ENCODE peak calls at places on chromosomes 5 and 9, in seven cellular contexts. One of them, this sample, is unnamed.

GRCh38 chr5:66517361-66517760 is 78.8 kb upstream of the MAST4 start:
- DNase-seq in GM13977: no peak
- DNase-seq in heart left ventricle: no peak
- DNase-seq in activated CD8-positive, alpha-beta T cell treated with anti-CD3 and anti-CD28 coated beads for 36 hours: no peak
- DNase-seq in GM13976: no peak
- DNase-seq in HFFc6: no peak
- DNase-seq in mammary epithelial cell: no peak
- DNase-seq in this sample: no peak

GRCh38 chr5:62093981-62094380 is 212.0 kb upstream of the KIF2A start:
- DNase-seq in activated CD8-positive, alpha-beta T cell treated with anti-CD3 and anti-CD28 coated beads for 36 hours: no peak
- DNase-seq in mammary epithelial cell: no peak
- DNase-seq in GM13976: no peak
- DNase-seq in GM13977: no peak
- DNase-seq in heart left ventricle: no peak
- DNase-seq in HFFc6: peak
- DNase-seq in this sample: no peak

GRCh38 chr5:107558951-107559350 is 111.8 kb downstream of the EFNA5 start:
- DNase-seq in HFFc6: no peak
- DNase-seq in mammary epithelial cell: no peak
- DNase-seq in activated CD8-positive, alpha-beta T cell treated with anti-CD3 and anti-CD28 coated beads for 36 hours: no peak
- DNase-seq in GM13977: no peak
- DNase-seq in GM13976: no peak
- DNase-seq in heart left ventricle: no peak
- DNase-seq in this sample: no peak

GRCh38 chr9:108783318-108784127 is 72.3 kb downstream of the ACTL7B start:
- DNase-seq in GM13976: no peak
- DNase-seq in HFFc6: no peak
- DNase-seq in GM13977: no peak
- DNase-seq in mammary epithelial cell: no peak
- DNase-seq in activated CD8-positive, alpha-beta T cell treated with anti-CD3 and anti-CD28 coated beads for 36 hours: no peak
- DNase-seq in heart left ventricle: no peak
- DNase-seq in this sample: no peak

GRCh38 chr5:53099546-53099945 is 10.0 kb downstream of the MOCS2 start:
- DNase-seq in activated CD8-positive, alpha-beta T cell treated with anti-CD3 and anti-CD28 coated beads for 36 hours: no peak
- DNase-seq in mammary epithelial cell: no peak
- DNase-seq in GM13976: no peak
- DNase-seq in GM13977: no peak
- DNase-seq in HFFc6: no peak
- DNase-seq in heart left ventricle: no peak
- DNase-seq in this sample: no peak

GRCh38 chr9:5263568-5264218 is 32.5 kb downstream of the INSL4 start:
- DNase-seq in heart left ventricle: no peak
- DNase-seq in HFFc6: peak
- DNase-seq in activated CD8-positive, alpha-beta T cell treated with anti-CD3 and anti-CD28 coated beads for 36 hours: no peak
- DNase-seq in GM13977: no peak
- DNase-seq in GM13976: no peak
- DNase-seq in mammary epithelial cell: peak
- DNase-seq in this sample: no peak

GRCh38 chr5:149664666-149665415 is 65.3 kb upstream of the PPARGC1B start:
- DNase-seq in activated CD8-positive, alpha-beta T cell treated with anti-CD3 and anti-CD28 coated beads for 36 hours: no peak
- DNase-seq in GM13976: no peak
- DNase-seq in heart left ventricle: no peak
- DNase-seq in GM13977: no peak
- DNase-seq in mammary epithelial cell: no peak
- DNase-seq in HFFc6: no peak
- DNase-seq in this sample: no peak

GRCh38 chr5:93150311-93151012 is 430.6 kb downstream of the NR2F1-AS1 start:
- DNase-seq in heart left ventricle: no peak
- DNase-seq in GM13977: no peak
- DNase-seq in GM13976: no peak
- DNase-seq in HFFc6: peak
- DNase-seq in activated CD8-positive, alpha-beta T cell treated with anti-CD3 and anti-CD28 coated beads for 36 hours: no peak
- DNase-seq in mammary epithelial cell: no peak
- DNase-seq in this sample: no peak

GRCh38 chr9:127844821-127845359 is 9.6 kb downstream of the ENG start:
- DNase-seq in mammary epithelial cell: no peak
- DNase-seq in activated CD8-positive, alpha-beta T cell treated with anti-CD3 and anti-CD28 coated beads for 36 hours: no peak
- DNase-seq in HFFc6: no peak
- DNase-seq in heart left ventricle: peak
- DNase-seq in GM13977: no peak
- DNase-seq in GM13976: no peak
- DNase-seq in this sample: no peak

GRCh38 chr9:6408320-6408719 is 4.7 kb upstream of the UHRF2 start:
- DNase-seq in heart left ventricle: no peak
- DNase-seq in mammary epithelial cell: no peak
- DNase-seq in GM13976: no peak
- DNase-seq in HFFc6: no peak
- DNase-seq in activated CD8-positive, alpha-beta T cell treated with anti-CD3 and anti-CD28 coated beads for 36 hours: no peak
- DNase-seq in GM13977: no peak
- DNase-seq in this sample: no peak

GRCh38 chr5:135451581-135452360 is at the start of gene TIFAB:
- DNase-seq in HFFc6: no peak
- DNase-seq in activated CD8-positive, alpha-beta T cell treated with anti-CD3 and anti-CD28 coated beads for 36 hours: no peak
- DNase-seq in heart left ventricle: no peak
- DNase-seq in GM13976: no peak
- DNase-seq in GM13977: no peak
- DNase-seq in mammary epithelial cell: no peak
- DNase-seq in this sample: no peak

GRCh38 chr5:141186897-141187512 is at the start of gene PCDHB9:
- DNase-seq in activated CD8-positive, alpha-beta T cell treated with anti-CD3 and anti-CD28 coated beads for 36 hours: peak
- DNase-seq in GM13976: peak
- DNase-seq in mammary epithelial cell: peak
- DNase-seq in HFFc6: peak
- DNase-seq in GM13977: no peak
- DNase-seq in heart left ventricle: no peak
- DNase-seq in this sample: no peak

GRCh38 chr5:141196363-141196762 is 3.1 kb upstream of the PCDHB11 start:
- DNase-seq in mammary epithelial cell: no peak
- DNase-seq in GM13977: no peak
- DNase-seq in GM13976: no peak
- DNase-seq in activated CD8-positive, alpha-beta T cell treated with anti-CD3 and anti-CD28 coated beads for 36 hours: no peak
- DNase-seq in heart left ventricle: no peak
- DNase-seq in HFFc6: no peak
- DNase-seq in this sample: no peak

GRCh38 chr5:141192110-141192725 is at the start of gene PCDHB10:
- DNase-seq in activated CD8-positive, alpha-beta T cell treated with anti-CD3 and anti-CD28 coated beads for 36 hours: peak
- DNase-seq in HFFc6: peak
- DNase-seq in GM13976: no peak
- DNase-seq in mammary epithelial cell: peak
- DNase-seq in GM13977: peak
- DNase-seq in heart left ventricle: no peak
- DNase-seq in this sample: no peak
- TF ChIP-seq CTCF in activated CD8-positive, alpha-beta T cell treated with anti-CD3 and anti-CD28 coated beads for 36 hours: peak
- TF ChIP-seq CTCF in HFFc6: peak
- TF ChIP-seq CTCF in GM13976: no peak
- TF ChIP-seq CTCF in mammary epithelial cell: peak
- TF ChIP-seq CTCF in GM13977: peak
- TF ChIP-seq CTCF in heart left ventricle: peak
- TF ChIP-seq CTCF in this sample: no peak

DNA sequence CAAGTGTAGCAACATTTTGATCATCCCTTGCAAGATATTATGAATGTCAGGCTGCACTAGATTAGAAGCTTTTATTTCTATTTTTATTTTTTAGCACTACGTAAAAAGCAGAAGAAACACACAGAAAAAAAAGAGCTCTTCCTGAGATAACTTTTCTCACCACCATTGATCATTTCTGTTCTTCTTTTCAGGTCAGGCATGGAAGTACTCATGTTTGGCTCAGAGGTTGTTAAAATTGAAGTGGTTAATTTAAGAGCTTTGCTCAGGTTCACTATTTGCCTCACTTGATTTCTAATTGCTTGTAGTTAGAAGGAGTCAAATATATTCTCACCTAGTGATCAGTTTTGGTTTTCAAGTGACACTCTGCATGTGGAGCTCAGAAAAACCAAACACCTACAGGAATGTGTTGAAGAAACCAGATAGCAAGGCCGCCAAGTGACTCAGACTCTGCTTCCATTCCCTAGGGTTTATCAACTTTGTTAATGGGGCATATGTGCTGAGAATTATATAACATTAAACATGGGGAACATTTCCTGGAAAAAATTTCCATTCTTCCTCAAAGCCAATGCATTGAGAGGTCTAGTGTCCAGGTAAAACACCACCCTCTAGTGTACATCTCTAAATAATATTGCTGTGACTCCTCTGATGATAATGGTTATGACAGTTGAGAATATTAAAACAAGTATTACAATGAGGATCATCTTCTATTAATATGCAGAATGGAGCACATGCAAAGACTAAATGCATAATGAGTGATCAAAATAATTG is 679.7 kb downstream of the CETN3 start:
- DNase-seq in HFFc6: no peak
- DNase-seq in GM13977: no peak
- DNase-seq in activated CD8-positive, alpha-beta T cell treated with anti-CD3 and anti-CD28 coated beads for 36 hours: no peak
- DNase-seq in mammary epithelial cell: peak
- DNase-seq in GM13976: no peak
- DNase-seq in heart left ventricle: no peak
- DNase-seq in this sample: no peak
- TF ChIP-seq CTCF in HFFc6: peak
- TF ChIP-seq CTCF in GM13977: peak
- TF ChIP-seq CTCF in activated CD8-positive, alpha-beta T cell treated with anti-CD3 and anti-CD28 coated beads for 36 hours: no peak
- TF ChIP-seq CTCF in mammary epithelial cell: peak
- TF ChIP-seq CTCF in GM13976: peak
- TF ChIP-seq CTCF in heart left ventricle: peak
- TF ChIP-seq CTCF in this sample: no peak

GRCh38 chr5:196350-196749 is 5.1 kb downstream of the LRRC14B start:
- DNase-seq in heart left ventricle: no peak
- DNase-seq in activated CD8-positive, alpha-beta T cell treated with anti-CD3 and anti-CD28 coated beads for 36 hours: no peak
- DNase-seq in mammary epithelial cell: no peak
- DNase-seq in GM13977: no peak
- DNase-seq in GM13976: no peak
- DNase-seq in HFFc6: no peak
- DNase-seq in this sample: no peak

GRCh38 chr5:194102-194501 is 2.8 kb downstream of the LRRC14B start:
- DNase-seq in HFFc6: no peak
- DNase-seq in GM13977: no peak
- DNase-seq in activated CD8-positive, alpha-beta T cell treated with anti-CD3 and anti-CD28 coated beads for 36 hours: no peak
- DNase-seq in GM13976: no peak
- DNase-seq in heart left ventricle: peak
- DNase-seq in mammary epithelial cell: no peak
- DNase-seq in this sample: peak

GRCh38 chr5:194603-195209 is 3.4 kb downstream of the LRRC14B start:
- DNase-seq in GM13977: no peak
- DNase-seq in GM13976: no peak
- DNase-seq in heart left ventricle: no peak
- DNase-seq in HFFc6: no peak
- DNase-seq in mammary epithelial cell: no peak
- DNase-seq in activated CD8-positive, alpha-beta T cell treated with anti-CD3 and anti-CD28 coated beads for 36 hours: no peak
- DNase-seq in this sample: no peak

GRCh38 chr5:192970-193831 is 1.9 kb downstream of the LRRC14B start:
- DNase-seq in mammary epithelial cell: no peak
- DNase-seq in HFFc6: no peak
- DNase-seq in heart left ventricle: no peak
- DNase-seq in GM13976: no peak
- DNase-seq in GM13977: no peak
- DNase-seq in activated CD8-positive, alpha-beta T cell treated with anti-CD3 and anti-CD28 coated beads for 36 hours: no peak
- DNase-seq in this sample: no peak

DNA sequence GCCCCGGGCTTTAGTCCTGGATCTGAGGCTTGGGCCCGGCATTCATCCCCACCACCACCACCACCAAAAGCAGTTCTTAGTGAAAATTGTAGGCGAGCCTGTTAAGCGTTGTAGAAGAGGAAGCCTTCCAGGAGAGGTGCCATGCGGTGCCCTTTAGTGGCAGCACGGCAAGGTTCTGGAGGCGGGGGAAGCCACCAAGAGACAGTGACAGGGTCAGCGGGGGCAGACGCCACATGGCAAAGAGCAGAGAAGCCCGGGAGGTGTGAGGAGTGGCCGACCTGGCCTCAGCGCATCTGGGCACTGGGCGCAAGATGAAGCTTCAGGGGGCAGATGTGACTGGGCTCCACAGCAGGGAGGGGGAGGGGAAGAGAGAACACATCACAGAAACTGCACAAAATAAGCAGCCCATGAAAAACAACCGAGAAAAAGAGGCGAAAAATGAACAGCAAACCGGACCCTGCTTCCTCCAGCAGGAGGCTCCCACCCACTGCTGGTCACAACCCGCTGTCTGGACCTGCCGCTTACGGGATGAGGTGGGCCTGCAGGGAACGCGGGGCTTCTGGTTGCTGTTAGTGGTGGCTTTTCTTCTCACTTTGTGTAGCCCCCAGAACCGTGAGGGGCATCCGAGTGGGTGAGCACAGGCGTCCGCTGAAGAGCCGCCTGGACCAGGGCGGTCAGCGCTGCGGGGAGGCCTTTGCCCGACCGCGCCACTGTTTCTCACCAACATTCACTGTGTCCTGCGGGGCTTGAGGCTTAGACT is 4.3 kb downstream of the LRRC14B start:
- DNase-seq in GM13977: no peak
- DNase-seq in activated CD8-positive, alpha-beta T cell treated with anti-CD3 and anti-CD28 coated beads for 36 hours: peak
- DNase-seq in HFFc6: no peak
- DNase-seq in mammary epithelial cell: no peak
- DNase-seq in heart left ventricle: no peak
- DNase-seq in GM13976: no peak
- DNase-seq in this sample: no peak
- TF ChIP-seq CTCF in GM13977: no peak
- TF ChIP-seq CTCF in activated CD8-positive, alpha-beta T cell treated with anti-CD3 and anti-CD28 coated beads for 36 hours: no peak
- TF ChIP-seq CTCF in HFFc6: peak
- TF ChIP-seq CTCF in mammary epithelial cell: no peak
- TF ChIP-seq CTCF in heart left ventricle: no peak
- TF ChIP-seq CTCF in GM13976: no peak
- TF ChIP-seq CTCF in this sample: peak

GRCh38 chr5:152146566-152146965 is 221.9 kb upstream of the GLRA1 start:
- DNase-seq in GM13977: no peak
- DNase-seq in heart left ventricle: no peak
- DNase-seq in GM13976: no peak
- DNase-seq in mammary epithelial cell: no peak
- DNase-seq in activated CD8-positive, alpha-beta T cell treated with anti-CD3 and anti-CD28 coated beads for 36 hours: no peak
- DNase-seq in HFFc6: no peak
- DNase-seq in this sample: no peak

GRCh38 chr5:152144556-152144955 is 219.9 kb upstream of the GLRA1 start:
- DNase-seq in GM13977: no peak
- DNase-seq in mammary epithelial cell: no peak
- DNase-seq in heart left ventricle: no peak
- DNase-seq in HFFc6: no peak
- DNase-seq in GM13976: no peak
- DNase-seq in activated CD8-positive, alpha-beta T cell treated with anti-CD3 and anti-CD28 coated beads for 36 hours: no peak
- DNase-seq in this sample: no peak

GRCh38 chr5:152140391-152140790 is 215.7 kb upstream of the GLRA1 start:
- DNase-seq in GM13976: no peak
- DNase-seq in mammary epithelial cell: no peak
- DNase-seq in HFFc6: no peak
- DNase-seq in heart left ventricle: no peak
- DNase-seq in GM13977: no peak
- DNase-seq in activated CD8-positive, alpha-beta T cell treated with anti-CD3 and anti-CD28 coated beads for 36 hours: no peak
- DNase-seq in this sample: no peak

DNA sequence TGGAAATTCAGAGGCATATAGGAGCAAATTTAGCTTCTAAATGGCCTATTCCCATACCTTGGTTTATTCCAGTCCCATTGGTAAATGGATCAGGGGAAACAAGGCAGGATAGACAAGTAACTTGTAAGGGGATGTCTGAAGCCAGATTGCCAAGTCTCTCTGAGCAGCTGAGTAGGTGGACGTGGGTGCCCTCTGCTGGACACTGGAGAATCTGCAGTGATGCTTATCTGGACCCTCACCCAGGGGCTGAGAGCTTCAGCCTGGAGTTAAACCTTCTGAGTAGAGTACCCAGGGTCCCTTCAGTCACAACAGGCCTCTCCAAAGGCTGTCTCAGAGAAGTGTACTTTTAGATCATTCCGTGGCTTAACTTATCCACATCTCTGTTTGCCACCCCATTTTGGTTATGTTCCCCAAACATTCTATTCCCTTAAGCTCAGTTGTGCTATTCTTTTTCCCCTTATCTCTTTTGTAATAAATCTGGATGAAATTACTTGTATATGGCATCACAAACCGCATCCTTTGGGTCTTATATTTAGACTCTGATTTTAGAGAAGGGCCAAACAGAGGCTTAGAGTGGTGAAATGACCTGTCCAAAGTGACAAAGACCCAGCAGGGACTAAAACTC is 218.3 kb upstream of the GLRA1 start:
- DNase-seq in GM13976: peak
- DNase-seq in GM13977: peak
- DNase-seq in heart left ventricle: no peak
- DNase-seq in activated CD8-positive, alpha-beta T cell treated with anti-CD3 and anti-CD28 coated beads for 36 hours: peak
- DNase-seq in mammary epithelial cell: peak
- DNase-seq in HFFc6: peak
- DNase-seq in this sample: peak
- TF ChIP-seq CTCF in GM13976: peak
- TF ChIP-seq CTCF in GM13977: peak
- TF ChIP-seq CTCF in heart left ventricle: peak
- TF ChIP-seq CTCF in activated CD8-positive, alpha-beta T cell treated with anti-CD3 and anti-CD28 coated beads for 36 hours: peak
- TF ChIP-seq CTCF in mammary epithelial cell: peak
- TF ChIP-seq CTCF in HFFc6: peak
- TF ChIP-seq CTCF in this sample: peak

This sample was measured in gastrocnemius medialis.